ENCODE peak calls at places on chromosomes 16 and 17, in ten cellular contexts. One of them, this sample, is unnamed. For H3K4me1, the result is how much of the 10 kb centered on the place peaks cover.

GRCh38 chr16:61323456-61323855 is 712.8 kb downstream of the CDH8 start:
- DNase-seq in A549: no peak
- DNase-seq in testis: no peak
- DNase-seq in stomach: no peak
- DNase-seq in GM12878: no peak
- DNase-seq in heart left ventricle: no peak
- DNase-seq in adrenal gland: no peak
- DNase-seq in IMR-90: no peak
- DNase-seq in transverse colon: no peak
- DNase-seq in suprapubic skin: no peak
- DNase-seq in this sample: no peak

GRCh38 chr16:79372504-79373184 is 227.9 kb downstream of the MAF start:
- DNase-seq in A549: peak
- DNase-seq in testis: no peak
- DNase-seq in stomach: no peak
- DNase-seq in GM12878: no peak
- DNase-seq in heart left ventricle: no peak
- DNase-seq in adrenal gland: peak
- DNase-seq in IMR-90: no peak
- DNase-seq in transverse colon: no peak
- DNase-seq in suprapubic skin: no peak
- DNase-seq in this sample: no peak

GRCh38 chr17:57856792-57857620 is 7.2 kb upstream of the MRPS23 start:
- DNase-seq in A549: no peak
- DNase-seq in testis: no peak
- DNase-seq in stomach: no peak
- DNase-seq in GM12878: no peak
- DNase-seq in heart left ventricle: no peak
- DNase-seq in adrenal gland: no peak
- DNase-seq in IMR-90: no peak
- DNase-seq in transverse colon: no peak
- DNase-seq in suprapubic skin: no peak
- DNase-seq in this sample: peak

GRCh38 chr16:14301150-14302030 is 230.3 kb downstream of the MRTFB start:
- DNase-seq in A549: peak
- DNase-seq in testis: no peak
- DNase-seq in stomach: peak
- DNase-seq in GM12878: no peak
- DNase-seq in heart left ventricle: peak
- DNase-seq in adrenal gland: peak
- DNase-seq in IMR-90: no peak
- DNase-seq in transverse colon: peak
- DNase-seq in suprapubic skin: peak
- DNase-seq in this sample: no peak

GRCh38 chr17:20012137-20012536 is 3.0 kb downstream of the SPECC1 start:
- DNase-seq in A549: no peak
- DNase-seq in testis: no peak
- DNase-seq in stomach: no peak
- DNase-seq in GM12878: no peak
- DNase-seq in heart left ventricle: no peak
- DNase-seq in adrenal gland: no peak
- DNase-seq in IMR-90: no peak
- DNase-seq in transverse colon: no peak
- DNase-seq in suprapubic skin: no peak
- DNase-seq in this sample: no peak

GRCh38 chr16:27217256-27217655 is 13.9 kb downstream of the KDM8 start:
- DNase-seq in A549: peak
- DNase-seq in testis: no peak
- DNase-seq in stomach: no peak
- DNase-seq in GM12878: no peak
- DNase-seq in heart left ventricle: no peak
- DNase-seq in adrenal gland: no peak
- DNase-seq in IMR-90: peak
- DNase-seq in transverse colon: no peak
- DNase-seq in suprapubic skin: no peak
- DNase-seq in this sample: no peak

GRCh38 chr17:66938656-66939055 is 25.9 kb upstream of the CACNG4 start:
- DNase-seq in A549: no peak
- DNase-seq in testis: no peak
- DNase-seq in stomach: no peak
- DNase-seq in GM12878: no peak
- DNase-seq in heart left ventricle: no peak
- DNase-seq in adrenal gland: no peak
- DNase-seq in IMR-90: no peak
- DNase-seq in transverse colon: no peak
- DNase-seq in suprapubic skin: no peak
- DNase-seq in this sample: no peak

GRCh38 chr17:9057310-9057709 is 36.0 kb downstream of the NTN1 start:
- DNase-seq in A549: no peak
- DNase-seq in testis: no peak
- DNase-seq in stomach: no peak
- DNase-seq in GM12878: no peak
- DNase-seq in heart left ventricle: no peak
- DNase-seq in adrenal gland: no peak
- DNase-seq in IMR-90: no peak
- DNase-seq in transverse colon: no peak
- DNase-seq in suprapubic skin: no peak
- DNase-seq in this sample: no peak

GRCh38 chr16:23903001-23903414 is 67.2 kb downstream of the PRKCB start:
- DNase-seq in A549: no peak
- DNase-seq in testis: no peak
- DNase-seq in stomach: no peak
- DNase-seq in GM12878: no peak
- DNase-seq in heart left ventricle: no peak
- DNase-seq in adrenal gland: no peak
- DNase-seq in IMR-90: no peak
- DNase-seq in transverse colon: no peak
- DNase-seq in suprapubic skin: no peak
- DNase-seq in this sample: no peak

GRCh38 chr17:34542700-34543336 is 36.6 kb upstream of the TMEM132E start:
- DNase-seq in A549: peak
- DNase-seq in testis: peak
- DNase-seq in stomach: peak
- DNase-seq in GM12878: no peak
- DNase-seq in heart left ventricle: no peak
- DNase-seq in adrenal gland: no peak
- DNase-seq in IMR-90: no peak
- DNase-seq in transverse colon: peak
- DNase-seq in suprapubic skin: no peak
- DNase-seq in this sample: no peak

GRCh38 chr16:89658221-89658879 is 714 bp downstream of the SPATA33 start:
- DNase-seq in A549: no peak
- DNase-seq in testis: no peak
- DNase-seq in stomach: peak
- DNase-seq in GM12878: no peak
- DNase-seq in heart left ventricle: no peak
- DNase-seq in adrenal gland: no peak
- DNase-seq in IMR-90: no peak
- DNase-seq in transverse colon: no peak
- DNase-seq in suprapubic skin: no peak
- DNase-seq in this sample: peak

GRCh38 chr16:11182381-11182780 is 73.6 kb downstream of the SOCS1 start:
- DNase-seq in A549: no peak
- DNase-seq in testis: no peak
- DNase-seq in stomach: no peak
- DNase-seq in GM12878: no peak
- DNase-seq in heart left ventricle: no peak
- DNase-seq in adrenal gland: no peak
- DNase-seq in IMR-90: no peak
- DNase-seq in transverse colon: no peak
- DNase-seq in suprapubic skin: no peak
- DNase-seq in this sample: no peak

GRCh38 chr16:53257001-53257400 is 177.3 kb upstream of the RBL2 start:
- DNase-seq in A549: no peak
- DNase-seq in testis: no peak
- DNase-seq in stomach: no peak
- DNase-seq in GM12878: no peak
- DNase-seq in heart left ventricle: no peak
- DNase-seq in adrenal gland: no peak
- DNase-seq in IMR-90: peak
- DNase-seq in transverse colon: no peak
- DNase-seq in suprapubic skin: no peak
- DNase-seq in this sample: no peak

GRCh38 chr16:1088295-1089170 is 7.5 kb downstream of the C1QTNF8 start:
- DNase-seq in A549: no peak
- DNase-seq in testis: no peak
- DNase-seq in stomach: peak
- DNase-seq in GM12878: no peak
- DNase-seq in heart left ventricle: no peak
- DNase-seq in adrenal gland: no peak
- DNase-seq in IMR-90: no peak
- DNase-seq in transverse colon: no peak
- DNase-seq in suprapubic skin: no peak
- DNase-seq in this sample: no peak

GRCh38 chr16:1089439-1089821 is 6.6 kb downstream of the C1QTNF8 start:
- DNase-seq in A549: no peak
- DNase-seq in testis: no peak
- DNase-seq in stomach: no peak
- DNase-seq in GM12878: no peak
- DNase-seq in heart left ventricle: no peak
- DNase-seq in adrenal gland: no peak
- DNase-seq in IMR-90: no peak
- DNase-seq in transverse colon: no peak
- DNase-seq in suprapubic skin: no peak
- DNase-seq in this sample: no peak

GRCh38 chr16:1091992-1092552 is 4.0 kb downstream of the C1QTNF8 start:
- DNase-seq in A549: no peak
- DNase-seq in testis: no peak
- DNase-seq in stomach: no peak
- DNase-seq in GM12878: no peak
- DNase-seq in heart left ventricle: no peak
- DNase-seq in adrenal gland: no peak
- DNase-seq in IMR-90: no peak
- DNase-seq in transverse colon: no peak
- DNase-seq in suprapubic skin: no peak
- DNase-seq in this sample: no peak

GRCh38 chr16:1089822-1090619 is 6.0 kb downstream of the C1QTNF8 start:
- DNase-seq in A549: peak
- DNase-seq in testis: peak
- DNase-seq in stomach: peak
- DNase-seq in GM12878: no peak
- DNase-seq in heart left ventricle: peak
- DNase-seq in adrenal gland: peak
- DNase-seq in IMR-90: no peak
- DNase-seq in transverse colon: peak
- DNase-seq in suprapubic skin: no peak
- DNase-seq in this sample: no peak

GRCh38 chr16:1090620-1091587 is 5.1 kb downstream of the C1QTNF8 start:
- DNase-seq in A549: no peak
- DNase-seq in testis: no peak
- DNase-seq in stomach: no peak
- DNase-seq in GM12878: no peak
- DNase-seq in heart left ventricle: peak
- DNase-seq in adrenal gland: no peak
- DNase-seq in IMR-90: no peak
- DNase-seq in transverse colon: no peak
- DNase-seq in suprapubic skin: no peak
- DNase-seq in this sample: no peak
- TF ChIP-seq POLR2A in A549: no peak
- TF ChIP-seq POLR2A in testis: no peak
- TF ChIP-seq POLR2A in stomach: no peak
- TF ChIP-seq POLR2A in GM12878: no peak
- TF ChIP-seq POLR2A in heart left ventricle: no peak
- TF ChIP-seq POLR2A in adrenal gland: no peak
- TF ChIP-seq POLR2A in IMR-90: no peak
- TF ChIP-seq POLR2A in transverse colon: no peak
- TF ChIP-seq POLR2A in suprapubic skin: no peak
- TF ChIP-seq POLR2A in this sample: no peak

GRCh38 chr17:77435272-77436057 is 294.7 kb downstream of the SEC14L1 start:
- DNase-seq in A549: no peak
- DNase-seq in testis: no peak
- DNase-seq in stomach: no peak
- DNase-seq in GM12878: no peak
- DNase-seq in heart left ventricle: no peak
- DNase-seq in adrenal gland: no peak
- DNase-seq in IMR-90: no peak
- DNase-seq in transverse colon: no peak
- DNase-seq in suprapubic skin: no peak
- DNase-seq in this sample: no peak
- H3K4me1 ChIP-seq in A549: under half
- H3K4me1 ChIP-seq in testis: half or more
- H3K4me1 ChIP-seq in stomach: half or more
- H3K4me1 ChIP-seq in GM12878: half or more
- H3K4me1 ChIP-seq in heart left ventricle: half or more
- H3K4me1 ChIP-seq in adrenal gland: half or more
- H3K4me1 ChIP-seq in IMR-90: half or more
- H3K4me1 ChIP-seq in transverse colon: half or more
- H3K4me1 ChIP-seq in suprapubic skin: half or more
- H3K4me1 ChIP-seq in this sample: half or more

GRCh38 chr17:75785016-75785769 is 587 bp downstream of the UNK start:
- DNase-seq in A549: peak
- DNase-seq in testis: peak
- DNase-seq in stomach: peak
- DNase-seq in GM12878: peak
- DNase-seq in heart left ventricle: peak
- DNase-seq in adrenal gland: peak
- DNase-seq in IMR-90: peak
- DNase-seq in transverse colon: peak
- DNase-seq in suprapubic skin: peak
- DNase-seq in this sample: no peak

GRCh38 chr17:75783803-75784472 is 668 bp upstream of the UNK start:
- DNase-seq in A549: no peak
- DNase-seq in testis: peak
- DNase-seq in stomach: peak
- DNase-seq in GM12878: no peak
- DNase-seq in heart left ventricle: no peak
- DNase-seq in adrenal gland: peak
- DNase-seq in IMR-90: no peak
- DNase-seq in transverse colon: peak
- DNase-seq in suprapubic skin: no peak
- DNase-seq in this sample: peak

GRCh38 chr17:75783069-75783783 is 1.4 kb upstream of the UNK start:
- DNase-seq in A549: no peak
- DNase-seq in testis: no peak
- DNase-seq in stomach: no peak
- DNase-seq in GM12878: peak
- DNase-seq in heart left ventricle: no peak
- DNase-seq in adrenal gland: no peak
- DNase-seq in IMR-90: peak
- DNase-seq in transverse colon: no peak
- DNase-seq in suprapubic skin: no peak
- DNase-seq in this sample: no peak

GRCh38 chr17:75785770-75786538 is 1.3 kb downstream of the UNK start:
- DNase-seq in A549: no peak
- DNase-seq in testis: no peak
- DNase-seq in stomach: no peak
- DNase-seq in GM12878: no peak
- DNase-seq in heart left ventricle: no peak
- DNase-seq in adrenal gland: no peak
- DNase-seq in IMR-90: peak
- DNase-seq in transverse colon: no peak
- DNase-seq in suprapubic skin: no peak
- DNase-seq in this sample: no peak

GRCh38 chr17:75784473-75785015 is at the start of gene UNK:
- DNase-seq in A549: peak
- DNase-seq in testis: peak
- DNase-seq in stomach: peak
- DNase-seq in GM12878: peak
- DNase-seq in heart left ventricle: peak
- DNase-seq in adrenal gland: peak
- DNase-seq in IMR-90: peak
- DNase-seq in transverse colon: peak
- DNase-seq in suprapubic skin: peak
- DNase-seq in this sample: no peak
- TF ChIP-seq POLR2A in A549: no peak
- TF ChIP-seq POLR2A in testis: peak
- TF ChIP-seq POLR2A in stomach: no peak
- TF ChIP-seq POLR2A in GM12878: no peak
- TF ChIP-seq POLR2A in heart left ventricle: no peak
- TF ChIP-seq POLR2A in adrenal gland: peak
- TF ChIP-seq POLR2A in IMR-90: peak
- TF ChIP-seq POLR2A in transverse colon: peak
- TF ChIP-seq POLR2A in suprapubic skin: peak
- TF ChIP-seq POLR2A in this sample: peak

GRCh38 chr16:57635266-57636097 is 7.1 kb downstream of the ADGRG1 start:
- DNase-seq in A549: no peak
- DNase-seq in testis: no peak
- DNase-seq in stomach: peak
- DNase-seq in GM12878: no peak
- DNase-seq in heart left ventricle: no peak
- DNase-seq in adrenal gland: no peak
- DNase-seq in IMR-90: no peak
- DNase-seq in transverse colon: peak
- DNase-seq in suprapubic skin: no peak
- DNase-seq in this sample: no peak
- H3K4me1 ChIP-seq in A549: half or more
- H3K4me1 ChIP-seq in testis: half or more
- H3K4me1 ChIP-seq in stomach: half or more
- H3K4me1 ChIP-seq in GM12878: under half
- H3K4me1 ChIP-seq in heart left ventricle: half or more
- H3K4me1 ChIP-seq in adrenal gland: under half
- H3K4me1 ChIP-seq in IMR-90: under half
- H3K4me1 ChIP-seq in transverse colon: under half
- H3K4me1 ChIP-seq in suprapubic skin: half or more
- H3K4me1 ChIP-seq in this sample: half or more